ENCODE peak calls at places on chromosomes 13 and 19, in six cellular contexts. One of them, this sample, is unnamed.

GRCh38 chr19:8355631-8356402 is 8.1 kb upstream of the ANGPTL4 start:
- DNase-seq in heart left ventricle: no peak
- DNase-seq in uterus: peak; percentile 55
- DNase-seq in thoracic aorta: peak; percentile 47
- DNase-seq in brain microvascular endothelial cell: peak; percentile 99
- DNase-seq in substantia nigra: no peak
- DNase-seq in this sample: peak; percentile 48

GRCh38 chr13:37490176-37490575 is 108.4 kb downstream of the POSTN start:
- DNase-seq in heart left ventricle: no peak
- DNase-seq in uterus: no peak
- DNase-seq in thoracic aorta: no peak
- DNase-seq in brain microvascular endothelial cell: no peak
- DNase-seq in substantia nigra: no peak
- DNase-seq in this sample: no peak

GRCh38 chr19:51887522-51888498 is at the start of gene ZNF577:
- DNase-seq in heart left ventricle: peak; percentile 94
- DNase-seq in uterus: peak; percentile 86
- DNase-seq in thoracic aorta: peak; percentile 63
- DNase-seq in brain microvascular endothelial cell: peak; percentile 91
- DNase-seq in substantia nigra: peak; percentile 82
- DNase-seq in this sample: peak; percentile 81

GRCh38 chr19:15810335-15810734 is 5.1 kb downstream of the OR10H1 start:
- DNase-seq in heart left ventricle: peak; percentile 7
- DNase-seq in uterus: no peak
- DNase-seq in thoracic aorta: no peak
- DNase-seq in brain microvascular endothelial cell: no peak
- DNase-seq in substantia nigra: no peak
- DNase-seq in this sample: no peak

GRCh38 chr13:94343243-94343585 is 136.3 kb downstream of the DCT start:
- DNase-seq in heart left ventricle: no peak
- DNase-seq in uterus: no peak
- DNase-seq in thoracic aorta: peak; percentile 8
- DNase-seq in brain microvascular endothelial cell: peak; percentile 57
- DNase-seq in substantia nigra: no peak
- DNase-seq in this sample: no peak

GRCh38 chr13:78881746-78882145 is 222.8 kb upstream of the OBI1 start:
- DNase-seq in heart left ventricle: no peak
- DNase-seq in uterus: no peak
- DNase-seq in thoracic aorta: no peak
- DNase-seq in brain microvascular endothelial cell: no peak
- DNase-seq in substantia nigra: no peak
- DNase-seq in this sample: no peak

GRCh38 chr19:55289117-55289796 is 5.5 kb downstream of the BRSK1 start:
- DNase-seq in heart left ventricle: no peak
- DNase-seq in uterus: no peak
- DNase-seq in thoracic aorta: no peak
- DNase-seq in brain microvascular endothelial cell: no peak
- DNase-seq in substantia nigra: no peak
- DNase-seq in this sample: no peak

GRCh38 chr13:43838909-43839308 is 40.6 kb downstream of the CCDC122 start:
- DNase-seq in heart left ventricle: no peak
- DNase-seq in uterus: no peak
- DNase-seq in thoracic aorta: no peak
- DNase-seq in brain microvascular endothelial cell: no peak
- DNase-seq in substantia nigra: no peak
- DNase-seq in this sample: no peak

GRCh38 chr13:113622791-113623490 is 35.1 kb downstream of the ATP4B start:
- DNase-seq in heart left ventricle: no peak
- DNase-seq in uterus: no peak
- DNase-seq in thoracic aorta: no peak
- DNase-seq in brain microvascular endothelial cell: no peak
- DNase-seq in substantia nigra: no peak
- DNase-seq in this sample: no peak

GRCh38 chr19:18488838-18489626 is 32.8 kb downstream of the ELL start:
- DNase-seq in heart left ventricle: no peak
- DNase-seq in uterus: no peak
- DNase-seq in thoracic aorta: no peak
- DNase-seq in brain microvascular endothelial cell: no peak
- DNase-seq in substantia nigra: no peak
- DNase-seq in this sample: no peak

GRCh38 chr19:14406645-14407331 is 12.4 kb downstream of the DDX39A start:
- DNase-seq in heart left ventricle: no peak
- DNase-seq in uterus: no peak
- DNase-seq in thoracic aorta: no peak
- DNase-seq in brain microvascular endothelial cell: no peak
- DNase-seq in substantia nigra: no peak
- DNase-seq in this sample: no peak

GRCh38 chr19:33139165-33139564 is 7.3 kb downstream of the WDR88 start:
- DNase-seq in heart left ventricle: no peak
- DNase-seq in uterus: no peak
- DNase-seq in thoracic aorta: no peak
- DNase-seq in brain microvascular endothelial cell: no peak
- DNase-seq in substantia nigra: no peak
- DNase-seq in this sample: no peak

GRCh38 chr19:53595510-53595867 is 36.3 kb upstream of the DPRX start:
- DNase-seq in heart left ventricle: no peak
- DNase-seq in uterus: no peak
- DNase-seq in thoracic aorta: no peak
- DNase-seq in brain microvascular endothelial cell: no peak
- DNase-seq in substantia nigra: no peak
- DNase-seq in this sample: no peak

DNA sequence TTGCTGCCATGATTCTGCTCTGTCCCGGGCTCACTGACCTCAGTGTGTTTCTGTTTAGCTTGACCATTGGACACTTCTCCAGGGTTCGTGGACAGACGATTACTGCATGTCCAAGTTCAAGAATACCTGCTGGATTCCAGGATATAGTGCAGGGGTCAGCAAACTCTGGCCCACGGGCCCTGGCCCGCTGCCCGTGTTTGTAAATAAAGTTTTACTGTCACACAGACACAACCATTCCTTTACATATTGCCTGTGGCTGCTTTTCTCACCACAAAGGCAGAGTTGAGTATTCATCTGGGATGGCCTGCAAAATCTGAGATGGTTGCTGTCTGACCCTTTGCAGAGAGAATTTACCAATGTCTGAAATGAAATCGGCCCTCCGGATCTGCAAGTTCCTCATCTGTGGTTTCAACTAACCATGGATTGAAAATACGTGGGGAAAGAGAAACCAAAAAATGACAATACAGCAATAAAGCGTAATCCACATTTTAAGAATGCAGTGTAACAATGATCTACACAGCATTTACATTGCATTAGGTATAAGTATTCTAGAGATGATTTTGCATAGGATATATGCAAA is 25.9 kb upstream of the F2RL3 start:
- DNase-seq in heart left ventricle: no peak
- DNase-seq in uterus: no peak
- DNase-seq in thoracic aorta: no peak
- DNase-seq in brain microvascular endothelial cell: no peak
- DNase-seq in substantia nigra: no peak
- DNase-seq in this sample: no peak
- H3K27ac ChIP-seq in heart left ventricle: no peak overlapping the region
- H3K27ac ChIP-seq in uterus: no peak overlapping the region
- H3K27ac ChIP-seq in thoracic aorta: no peak overlapping the region
- H3K27ac ChIP-seq in brain microvascular endothelial cell: no peak overlapping the region
- H3K27ac ChIP-seq in substantia nigra: no peak overlapping the region
- H3K27ac ChIP-seq in this sample: no peak overlapping the region

GRCh38 chr13:28743499-28744083 is 24.8 kb upstream of the SLC46A3 start:
- DNase-seq in heart left ventricle: no peak
- DNase-seq in uterus: no peak
- DNase-seq in thoracic aorta: no peak
- DNase-seq in brain microvascular endothelial cell: no peak
- DNase-seq in substantia nigra: no peak
- DNase-seq in this sample: no peak
- H3K27ac ChIP-seq in heart left ventricle: no peak overlapping the region
- H3K27ac ChIP-seq in uterus: no peak overlapping the region
- H3K27ac ChIP-seq in thoracic aorta: no peak overlapping the region
- H3K27ac ChIP-seq in brain microvascular endothelial cell: peak overlapping the region; percentile 56
- H3K27ac ChIP-seq in substantia nigra: no peak overlapping the region
- H3K27ac ChIP-seq in this sample: no peak overlapping the region

DNA sequence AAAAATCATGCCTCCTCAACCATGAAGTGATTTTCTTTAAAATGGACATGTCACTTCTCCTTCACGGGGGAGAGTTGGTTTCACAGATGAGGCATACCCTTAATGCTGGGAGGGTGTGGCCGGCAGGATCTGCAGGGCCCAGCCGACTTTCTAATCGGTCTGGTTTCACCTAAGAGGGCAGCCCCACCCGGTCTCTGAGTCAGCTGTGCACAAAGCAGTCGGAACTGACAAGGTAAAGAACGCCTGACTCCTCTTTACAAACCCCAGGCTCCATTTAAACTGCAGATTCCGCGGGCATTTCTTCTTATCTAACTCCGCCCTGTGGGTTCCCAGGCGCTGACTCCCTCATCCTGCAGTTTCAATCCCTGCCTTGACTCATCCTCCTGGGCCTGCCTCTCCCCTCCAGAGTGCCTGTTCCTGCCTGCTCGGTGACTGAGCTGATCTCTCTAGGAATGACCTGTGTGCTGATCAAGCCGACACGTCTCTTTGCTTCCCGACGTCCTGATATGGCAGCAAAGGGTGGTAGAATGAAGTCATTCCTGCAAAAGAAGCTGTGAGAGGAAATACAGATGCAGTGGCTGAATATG is 63.4 kb downstream of the EFNB2 start:
- DNase-seq in heart left ventricle: peak; percentile 43
- DNase-seq in uterus: peak; percentile 40
- DNase-seq in thoracic aorta: peak; percentile 62
- DNase-seq in brain microvascular endothelial cell: peak; percentile 96
- DNase-seq in substantia nigra: no peak
- DNase-seq in this sample: no peak
- H3K27ac ChIP-seq in heart left ventricle: no peak overlapping the region
- H3K27ac ChIP-seq in uterus: peak overlapping the region; percentile 5
- H3K27ac ChIP-seq in thoracic aorta: peak overlapping the region; percentile 35
- H3K27ac ChIP-seq in brain microvascular endothelial cell: no peak overlapping the region
- H3K27ac ChIP-seq in substantia nigra: no peak overlapping the region
- H3K27ac ChIP-seq in this sample: no peak overlapping the region

DNA sequence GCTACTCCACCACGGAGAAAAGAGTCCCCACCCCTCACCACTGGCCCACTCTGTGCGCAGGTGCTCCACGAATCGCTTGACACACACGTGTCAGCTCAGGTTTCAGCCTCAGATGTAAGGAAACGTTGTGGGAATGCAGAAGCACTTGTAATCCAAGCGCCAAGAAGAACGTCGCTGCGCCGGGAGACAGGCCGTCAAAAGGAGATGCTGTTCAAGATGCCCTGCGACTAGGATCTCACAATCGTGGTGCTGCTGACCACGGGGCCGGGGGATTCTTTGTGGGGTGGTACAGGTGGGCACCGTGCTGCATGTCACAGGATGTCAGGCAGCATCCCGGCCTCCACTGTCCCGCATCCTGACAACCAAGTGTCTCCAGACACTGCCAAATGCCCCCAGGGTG is 16.9 kb upstream of the SIGLEC11 start:
- DNase-seq in heart left ventricle: no peak
- DNase-seq in uterus: no peak
- DNase-seq in thoracic aorta: no peak
- DNase-seq in brain microvascular endothelial cell: no peak
- DNase-seq in substantia nigra: no peak
- DNase-seq in this sample: no peak
- H3K27ac ChIP-seq in heart left ventricle: no peak overlapping the region
- H3K27ac ChIP-seq in uterus: no peak overlapping the region
- H3K27ac ChIP-seq in thoracic aorta: no peak overlapping the region
- H3K27ac ChIP-seq in brain microvascular endothelial cell: no peak overlapping the region
- H3K27ac ChIP-seq in substantia nigra: no peak overlapping the region
- H3K27ac ChIP-seq in this sample: no peak overlapping the region

DNA sequence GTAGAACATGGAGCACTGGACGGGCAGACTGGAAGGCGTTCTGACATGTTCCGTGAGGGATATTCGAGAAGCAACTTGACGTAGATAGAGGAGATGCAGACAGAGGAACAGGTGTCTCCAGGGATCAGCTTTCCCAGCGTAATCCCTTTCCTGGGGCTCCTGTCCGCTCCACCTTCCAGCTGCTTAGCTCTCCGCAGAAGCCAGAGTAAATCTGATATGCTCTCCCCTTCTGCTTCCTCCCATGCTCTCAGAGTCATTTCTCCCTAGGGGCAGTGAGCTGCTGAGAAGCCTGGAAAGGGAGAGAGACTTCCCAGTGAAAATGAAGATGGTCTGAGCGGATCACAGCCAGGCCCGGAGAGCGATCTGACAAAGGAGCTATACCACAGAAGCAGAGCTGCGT is 23.0 kb upstream of the OLFM4 start:
- DNase-seq in heart left ventricle: no peak
- DNase-seq in uterus: no peak
- DNase-seq in thoracic aorta: no peak
- DNase-seq in brain microvascular endothelial cell: no peak
- DNase-seq in substantia nigra: no peak
- DNase-seq in this sample: no peak
- H3K27ac ChIP-seq in heart left ventricle: no peak overlapping the region
- H3K27ac ChIP-seq in uterus: no peak overlapping the region
- H3K27ac ChIP-seq in thoracic aorta: no peak overlapping the region
- H3K27ac ChIP-seq in brain microvascular endothelial cell: no peak overlapping the region
- H3K27ac ChIP-seq in substantia nigra: no peak overlapping the region
- H3K27ac ChIP-seq in this sample: no peak overlapping the region

DNA sequence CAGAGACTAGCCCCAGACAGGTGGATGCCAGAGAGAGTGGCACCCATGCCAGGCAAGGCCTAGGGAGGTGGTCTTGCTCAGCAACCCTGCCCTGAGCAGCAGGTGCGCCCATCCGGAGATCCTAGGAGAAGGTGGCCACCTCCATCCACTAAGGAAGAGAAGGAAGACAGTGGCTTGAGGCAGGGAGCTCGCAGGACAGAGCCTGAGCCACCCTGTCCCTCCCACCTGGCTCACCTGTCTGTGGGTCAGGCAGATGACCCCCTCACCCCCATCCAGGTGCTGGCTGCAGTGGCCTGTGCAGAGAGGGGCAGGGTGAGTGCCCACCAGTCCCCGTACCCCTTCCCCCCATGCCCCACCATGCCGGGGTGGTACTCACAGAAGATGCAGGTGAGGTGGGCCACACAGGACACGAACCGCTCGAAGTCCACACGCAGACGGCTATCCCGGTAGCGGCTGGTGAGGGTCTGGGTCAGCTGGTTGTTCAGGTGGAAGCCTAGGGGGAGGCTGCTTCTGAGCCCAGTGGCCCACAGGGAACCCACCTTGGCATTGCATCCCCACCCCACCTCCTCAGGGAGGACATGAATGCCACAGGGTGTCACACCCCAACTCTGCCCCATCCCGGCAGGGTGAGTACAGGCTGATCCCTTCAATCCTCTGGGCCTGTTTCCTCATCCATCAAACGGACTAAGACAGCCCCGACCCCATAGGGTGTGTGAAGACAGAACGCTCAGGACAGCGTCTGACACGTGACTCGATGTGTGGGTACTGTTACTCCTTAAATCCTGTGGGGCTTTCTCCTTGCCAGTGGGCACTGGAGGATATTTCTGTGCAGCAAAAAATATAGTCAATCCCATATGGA is 13.3 kb downstream of the CAPN12 start:
- DNase-seq in heart left ventricle: no peak
- DNase-seq in uterus: peak; percentile 27
- DNase-seq in thoracic aorta: no peak
- DNase-seq in brain microvascular endothelial cell: no peak
- DNase-seq in substantia nigra: no peak
- DNase-seq in this sample: no peak
- H3K27ac ChIP-seq in heart left ventricle: no peak overlapping the region
- H3K27ac ChIP-seq in uterus: peak overlapping the region; percentile 76
- H3K27ac ChIP-seq in thoracic aorta: no peak overlapping the region
- H3K27ac ChIP-seq in brain microvascular endothelial cell: no peak overlapping the region
- H3K27ac ChIP-seq in substantia nigra: no peak overlapping the region
- H3K27ac ChIP-seq in this sample: peak overlapping the region; percentile 54